ENCODE peak calls at places on chromosomes 5 and 9, in ten cellular contexts. P is brain microvascular endothelial cell; A is stimulated activated CD4-positive, alpha-beta T cell treated with anti-CD3 and anti-CD28 coated beads, Interleukin-15, amount 100 ng/mL, for 1 hour; Y is GM04503; I is amniotic stem cell; H is ACHN; N is amygdala; D is PC-3; F is glomerular endothelial cell; M is M059J. Z is an unnamed sample.

GRCh38 chr5:79011869-79012268 is 26.8 kb upstream of the ARSB start:
- DNase-seq in P (no peak), A (no peak), Y (no peak), I (no peak), H (no peak), N (no peak), D (no peak), F (no peak), M (no peak), Z (no peak)

GRCh38 chr9:112884086-112884485 is 6.6 kb downstream of the SLC46A2 start:
- DNase-seq in P (peak), A (no peak), Y (no peak), I (no peak), H (peak), N (no peak), D (peak), F (no peak), M (peak), Z (no peak)

GRCh38 chr9:72042928-72043327 is 17.5 kb downstream of the C9orf57 start:
- DNase-seq in P (no peak), A (no peak), Y (no peak), I (no peak), H (no peak), N (no peak), D (no peak), F (no peak), M (no peak), Z (no peak)

GRCh38 chr9:122941560-122942234 is 877 bp downstream of the RABGAP1 start:
- DNase-seq in P (peak), A (no peak), Y (no peak), I (no peak), H (peak), N (no peak), D (peak), F (no peak), M (peak), Z (no peak)

GRCh38 chr9:127684576-127684975 is 22.2 kb upstream of the CFAP157 start:
- DNase-seq in P (peak), A (no peak), Y (peak), I (peak), H (peak), N (no peak), D (peak), F (no peak), M (peak), Z (no peak)

GRCh38 chr5:3844266-3844665 is 248.6 kb downstream of the IRX1 start:
- DNase-seq in P (no peak), A (no peak), Y (no peak), I (no peak), H (no peak), N (no peak), D (no peak), F (no peak), M (no peak), Z (no peak)

GRCh38 chr5:1118738-1119137 is 6.9 kb upstream of the SLC12A7 start:
- DNase-seq in P (no peak), A (no peak), Y (no peak), I (no peak), H (no peak), N (no peak), D (no peak), F (no peak), M (no peak), Z (peak)

GRCh38 chr5:163913548-163913947 is 408.1 kb downstream of the MAT2B start:
- DNase-seq in P (no peak), A (no peak), Y (no peak), I (no peak), H (no peak), N (no peak), D (no peak), F (no peak), M (no peak), Z (no peak)

GRCh38 chr9:87863882-87864465 is 18.7 kb upstream of the SPATA31E1 start:
- DNase-seq in P (no peak), A (no peak), Y (no peak), I (no peak), H (no peak), N (no peak), D (no peak), F (no peak), M (no peak), Z (no peak)

GRCh38 chr9:134385873-134386370 is 59.7 kb downstream of the RXRA start:
- DNase-seq in P (no peak), A (no peak), Y (no peak), I (no peak), H (no peak), N (no peak), D (no peak), F (no peak), M (no peak), Z (no peak)

GRCh38 chr9:78676623-78677022 is 379.7 kb downstream of the PSAT1 start:
- DNase-seq in P (no peak), A (no peak), Y (peak), I (no peak), H (peak), N (no peak), D (no peak), F (no peak), M (peak), Z (no peak)

GRCh38 chr9:591292-591691 is 250.2 kb upstream of the DMRT1 start:
- DNase-seq in P (no peak), A (no peak), Y (no peak), I (no peak), H (no peak), N (no peak), D (peak), F (no peak), M (peak), Z (no peak)

GRCh38 chr9:2686884-2687283 is 30.4 kb upstream of the KCNV2 start:
- DNase-seq in P (no peak), A (no peak), Y (no peak), I (no peak), H (no peak), N (no peak), D (no peak), F (no peak), M (no peak), Z (no peak)

GRCh38 chr5:140107312-140108092 is 6.4 kb upstream of the PURA start:
- DNase-seq in P (peak), A (peak), Y (peak), I (peak), H (peak), N (peak), D (peak), F (peak), M (peak), Z (peak)

GRCh38 chr9:6538666-6539071 is 106.9 kb downstream of the GLDC start:
- DNase-seq in P (peak), A (no peak), Y (no peak), I (no peak), H (no peak), N (no peak), D (no peak), F (no peak), M (peak), Z (no peak)

GRCh38 chr5:139795074-139796001 is at the start of gene PSD2:
- DNase-seq in P (no peak), A (no peak), Y (no peak), I (no peak), H (peak), N (peak), D (no peak), F (no peak), M (no peak), Z (no peak)

GRCh38 chr5:131379723-131380122 is 115.9 kb downstream of the CDC42SE2 start:
- DNase-seq in P (peak), A (peak), Y (no peak), I (no peak), H (peak), N (no peak), D (peak), F (peak), M (peak), Z (no peak)

GRCh38 chr5:153905214-153905613 is 133.5 kb downstream of the FAM114A2 start:
- DNase-seq in P (no peak), A (no peak), Y (no peak), I (no peak), H (no peak), N (no peak), D (no peak), F (no peak), M (peak), Z (no peak)

GRCh38 chr9:91900057-91900816 is 49.8 kb downstream of the ROR2 start:
- DNase-seq in P (no peak), A (no peak), Y (no peak), I (no peak), H (no peak), N (no peak), D (no peak), F (no peak), M (no peak), Z (no peak)

GRCh38 chr5:133467712-133468463 is 144.5 kb downstream of the FSTL4 start:
- DNase-seq in P (no peak), A (no peak), Y (no peak), I (no peak), H (no peak), N (no peak), D (no peak), F (no peak), M (no peak), Z (no peak)

GRCh38 chr9:134565316-134565915 is 76.2 kb upstream of the COL5A1 start:
- DNase-seq in P (no peak), A (no peak), Y (no peak), I (no peak), H (no peak), N (no peak), D (no peak), F (no peak), M (no peak), Z (no peak)

GRCh38 chr9:130731355-130731754 is 37.8 kb downstream of the EXOSC2 start:
- DNase-seq in P (no peak), A (no peak), Y (no peak), I (no peak), H (no peak), N (no peak), D (no peak), F (no peak), M (no peak), Z (no peak)

GRCh38 chr5:78003914-78004313 is 227.8 kb upstream of the TBCA start:
- DNase-seq in P (no peak), A (no peak), Y (no peak), I (no peak), H (no peak), N (no peak), D (no peak), F (no peak), M (no peak), Z (no peak)

GRCh38 chr5:135232958-135233357 is 166.1 kb downstream of the MACROH2A1 start:
- DNase-seq in P (no peak), A (no peak), Y (no peak), I (no peak), H (no peak), N (no peak), D (no peak), F (no peak), M (peak), Z (peak)

GRCh38 chr5:84603557-84604185 is 219.0 kb upstream of the EDIL3 start:
- DNase-seq in P (peak), A (no peak), Y (peak), I (peak), H (no peak), N (no peak), D (peak), F (no peak), M (peak), Z (no peak)

GRCh38 chr9:121541945-121542344 is 42.3 kb upstream of the GGTA1 start:
- DNase-seq in P (no peak), A (no peak), Y (no peak), I (no peak), H (no peak), N (no peak), D (no peak), F (no peak), M (no peak), Z (no peak)

GRCh38 chr9:123940721-123941534 is 11.0 kb upstream of the DENND1A start:
- DNase-seq in P (no peak), A (no peak), Y (no peak), I (no peak), H (no peak), N (no peak), D (no peak), F (no peak), M (no peak), Z (no peak)

GRCh38 chr5:142364251-142365145 is 39.7 kb upstream of the SPRY4 start:
- DNase-seq in P (no peak), A (no peak), Y (no peak), I (no peak), H (no peak), N (no peak), D (no peak), F (no peak), M (no peak), Z (no peak)

GRCh38 chr9:27460225-27461023 is 63.7 kb upstream of the IFNK start:
- DNase-seq in P (peak), A (no peak), Y (no peak), I (no peak), H (no peak), N (no peak), D (peak), F (no peak), M (peak), Z (no peak)

GRCh38 chr9:116490321-116490720 is 196.8 kb upstream of the TRIM32 start:
- DNase-seq in P (no peak), A (no peak), Y (no peak), I (no peak), H (no peak), N (no peak), D (no peak), F (no peak), M (peak), Z (no peak)

GRCh38 chr5:43192558-43193170 is 639 bp downstream of the NIM1K start:
- DNase-seq in P (no peak), A (peak), Y (no peak), I (no peak), H (peak), N (peak), D (peak), F (no peak), M (peak), Z (peak)

GRCh38 chr5:144742376-144742775 is 571.7 kb downstream of the KCTD16 start:
- DNase-seq in P (no peak), A (no peak), Y (no peak), I (no peak), H (no peak), N (no peak), D (no peak), F (no peak), M (no peak), Z (no peak)

Z was measured in nucleus accumbens.